ENCODE peak calls at places on chromosomes 3 and 15, in six cellular contexts. Z is WERI-Rb-1, E is AG04450, F is Peyer's patch, C is ovary, J is GM23338. P is an unnamed sample.

GRCh38 chr3:27127195-27127594 is 242.0 kb downstream of the NEK10 start:
- DNase-seq in E (no peak), C (no peak), F (no peak), J (no peak), Z (no peak), P (no peak)

GRCh38 chr3:134309987-134310700 is 59.5 kb upstream of the RYK start:
- DNase-seq in Z (no peak), F (no peak), J (no peak), C (no peak), E (no peak), P (no peak)

GRCh38 chr3:186985713-186986364 is 55.5 kb downstream of the ST6GAL1 start:
- DNase-seq in F (no peak), C (no peak), Z (no peak), E (no peak), J (no peak), P (peak; percentile 75)

GRCh38 chr15:78909791-78910228 is 35.0 kb downstream of the CTSH start:
- DNase-seq in C (peak; percentile 44), J (peak; percentile 84), F (no peak), E (no peak), Z (peak; percentile 57), P (peak; percentile 66)

GRCh38 chr3:71447197-71447596 is 136.3 kb downstream of the FOXP1 start:
- DNase-seq in Z (no peak), E (no peak), J (no peak), F (no peak), C (no peak), P (no peak)

GRCh38 chr15:30043211-30043655 is 39.5 kb upstream of the GOLGA8J start:
- DNase-seq in J (no peak), F (no peak), Z (no peak), C (no peak), E (no peak), P (no peak)

GRCh38 chr3:111954228-111954990 is 24.4 kb upstream of the ABHD10 start:
- DNase-seq in F (no peak), C (no peak), J (no peak), Z (no peak), E (no peak), P (no peak)

GRCh38 chr3:44076221-44076829 is 165.4 kb upstream of the TOPAZ1 start:
- DNase-seq in F (no peak), E (no peak), J (peak; percentile 28), C (no peak), Z (no peak), P (no peak)

GRCh38 chr3:100005670-100006393 is 108.5 kb downstream of the FILIP1L start:
- DNase-seq in J (peak; percentile 10), C (no peak), F (no peak), Z (no peak), E (no peak), P (no peak)

GRCh38 chr3:14541646-14542045 is 1.5 kb upstream of the GRIP2 start:
- DNase-seq in F (no peak), C (no peak), E (no peak), Z (no peak), J (no peak), P (no peak)

GRCh38 chr3:81277853-81278252 is 483.6 kb downstream of the GBE1 start:
- DNase-seq in C (no peak), J (no peak), E (no peak), Z (no peak), F (no peak), P (no peak)

GRCh38 chr15:40136470-40136869 is 24.4 kb upstream of the BUB1B start:
- DNase-seq in F (no peak), J (no peak), E (no peak), Z (no peak), C (no peak), P (no peak)

GRCh38 chr15:72671531-72671930 is 14.5 kb downstream of the HIGD2B start:
- DNase-seq in E (no peak), C (no peak), J (peak; percentile 10), F (no peak), Z (no peak), P (no peak)

GRCh38 chr15:59223736-59224135 is 17.1 kb downstream of the LDHAL6B start:
- DNase-seq in Z (no peak), E (no peak), F (no peak), C (no peak), J (no peak), P (no peak)

GRCh38 chr3:197496746-197497125 is 59.0 kb downstream of the BDH1 start:
- DNase-seq in J (no peak), Z (no peak), E (no peak), F (no peak), C (no peak), P (no peak)

GRCh38 chr3:72907131-72907697 is 19.4 kb downstream of the GXYLT2 start:
- DNase-seq in C (no peak), J (no peak), E (no peak), F (no peak), Z (no peak), P (no peak)

GRCh38 chr15:78830514-78831228 is 19.4 kb upstream of the ADAMTS7 start:
- DNase-seq in F (no peak), E (no peak), J (peak; percentile 74), Z (no peak), C (no peak), P (peak; percentile 25)

GRCh38 chr15:41893422-41894250 is at the start of gene SPTBN5:
- DNase-seq in C (no peak), F (no peak), Z (no peak), J (no peak), E (no peak), P (no peak)

DNA sequence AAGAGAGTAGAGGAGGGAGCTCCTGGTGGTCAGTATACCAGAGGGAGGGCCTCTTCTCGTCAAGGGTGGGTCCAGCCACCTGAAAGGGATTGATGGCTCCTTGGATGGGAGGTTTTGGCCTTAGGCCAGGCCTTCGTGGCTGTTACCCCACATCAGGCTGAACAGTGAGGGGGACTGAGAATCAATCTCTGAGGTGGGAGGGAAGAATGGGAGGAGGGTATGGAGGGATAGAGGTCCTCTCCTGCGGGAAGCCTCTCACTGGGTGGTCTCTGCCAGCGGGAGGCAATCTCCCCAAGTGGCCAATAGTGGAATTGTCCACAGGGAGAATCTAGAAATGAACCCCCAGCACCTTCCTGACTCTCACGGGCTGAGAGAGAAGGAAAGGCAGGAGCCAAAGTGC is 53.5 kb downstream of the BSN start:
- DNase-seq in J (peak; percentile 35), F (no peak), E (no peak), Z (no peak), C (no peak), P (no peak)
- TF ChIP-seq CTCF in J (peak; percentile 35), F (no peak), E (peak; percentile 46), Z (peak; percentile 50), C (no peak), P (peak; percentile 56)

GRCh38 chr3:141530133-141530768 is 43.4 kb downstream of the RASA2 start:
- DNase-seq in E (peak; percentile 18), J (no peak), C (no peak), F (no peak), Z (no peak), P (no peak)
- H3K4me3 ChIP-seq in E (no peak overlapping the region), J (no peak overlapping the region), C (no peak overlapping the region), F (no peak overlapping the region), Z (no peak overlapping the region), P (no peak overlapping the region)

GRCh38 chr3:12751548-12751947 is 7.5 kb downstream of the TMEM40 start:
- DNase-seq in C (no peak), E (no peak), J (no peak), F (no peak), Z (no peak), P (no peak)
- H3K27ac ChIP-seq in C (no peak overlapping the region), E (no peak overlapping the region), J (no peak overlapping the region), F (no peak overlapping the region), Z (no peak overlapping the region), P (no peak overlapping the region)

GRCh38 chr3:23438657-23439056 is 235.5 kb downstream of the UBE2E2 start:
- DNase-seq in E (no peak), F (no peak), C (no peak), Z (no peak), J (no peak), P (no peak)

GRCh38 chr3:23435904-23436303 is 232.8 kb downstream of the UBE2E2 start:
- DNase-seq in J (peak; percentile 55), E (no peak), Z (no peak), C (no peak), F (no peak), P (no peak)

GRCh38 chr3:23439080-23439479 is 236.0 kb downstream of the UBE2E2 start:
- DNase-seq in E (no peak), J (no peak), F (no peak), Z (no peak), C (no peak), P (no peak)

GRCh38 chr3:23431759-23432158 is 228.6 kb downstream of the UBE2E2 start:
- DNase-seq in C (no peak), F (no peak), J (no peak), E (no peak), Z (no peak), P (no peak)

DNA sequence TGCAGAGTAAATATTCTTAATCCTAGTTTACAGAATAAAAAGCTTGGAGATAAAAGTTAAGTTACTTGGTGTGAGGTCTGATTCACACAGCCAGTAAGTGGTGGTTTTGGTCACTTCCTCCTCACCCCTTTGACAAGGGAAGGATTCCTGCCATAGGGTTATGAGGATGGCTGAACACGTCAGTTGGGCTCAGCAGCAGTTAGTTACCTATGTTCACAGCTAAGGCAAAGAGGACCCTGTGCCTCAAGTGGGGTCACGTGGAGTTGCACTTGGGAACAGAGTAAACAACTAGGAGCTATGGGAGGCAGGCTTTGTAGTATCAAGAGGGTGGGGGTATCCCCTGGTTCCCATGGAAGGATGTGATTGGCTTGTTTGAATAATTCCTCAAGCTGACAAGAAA is 232.2 kb downstream of the UBE2E2 start:
- DNase-seq in F (no peak), J (peak; percentile 75), C (no peak), Z (no peak), E (no peak), P (peak; percentile 57)
- TF ChIP-seq CTCF in F (no peak), J (no peak), C (no peak), Z (no peak), E (no peak), P (peak; percentile 22)